ENCODE peak calls at places on chromosomes 13 and 19, in seven cellular contexts. N is NCI-H2029 treated with DMSO at 0.1 percent for 48 hours; G is amygdala; L is HuH-7.5; W is mesenchymal stem cell; I is stimulated activated CD4-positive, alpha-beta T cell treated with anti-CD3 and anti-CD28 coated beads, Interleukin-1b, Interleukin-23, amount 100 ng/mL, for 1 hour; K is right atrium auricular region. C is an unnamed sample.

GRCh38 chr19:47263169-47263560 is 6.8 kb downstream of the CCDC9 start:
- DNase-seq in N (no peak), G (no peak), L (no peak), W (no peak), I (no peak), K (no peak), C (no peak)

GRCh38 chr19:50384685-50385535 is 763 bp downstream of the POLD1 start:
- DNase-seq in N (peak), G (no peak), L (no peak), W (peak), I (no peak), K (no peak), C (no peak)

GRCh38 chr13:94329754-94330551 is 149.5 kb downstream of the DCT start:
- DNase-seq in N (no peak), G (no peak), L (no peak), W (peak), I (no peak), K (no peak), C (no peak)

GRCh38 chr19:6216996-6217751 is 62.6 kb downstream of the MLLT1 start:
- DNase-seq in N (peak), G (no peak), L (no peak), W (peak), I (no peak), K (no peak), C (no peak)

GRCh38 chr13:49272296-49272695 is 24.6 kb downstream of the CDADC1 start:
- DNase-seq in N (no peak), G (no peak), L (no peak), W (no peak), I (no peak), K (no peak), C (no peak)

GRCh38 chr13:66468656-66469055 is 761.5 kb downstream of the PCDH9 start:
- DNase-seq in N (no peak), G (no peak), L (no peak), W (no peak), I (no peak), K (no peak), C (no peak)

GRCh38 chr13:66222127-66222526 is 1008.0 kb downstream of the PCDH9 start:
- DNase-seq in N (no peak), G (no peak), L (no peak), W (no peak), I (no peak), K (no peak), C (no peak)

GRCh38 chr19:10230904-10231623 is at the start of gene S1PR2:
- DNase-seq in N (peak), G (peak), L (peak), W (peak), I (peak), K (peak), C (peak)

GRCh38 chr13:103104340-103104739 is 38.1 kb upstream of the SLC10A2 start:
- DNase-seq in N (no peak), G (no peak), L (no peak), W (no peak), I (no peak), K (no peak), C (no peak)

GRCh38 chr19:38685666-38686529 is 38.4 kb downstream of the ACTN4 start:
- DNase-seq in N (no peak), G (no peak), L (no peak), W (peak), I (no peak), K (no peak), C (no peak)

GRCh38 chr13:113977976-113978375 is 4.1 kb upstream of the C13orf46 start:
- DNase-seq in N (no peak), G (no peak), L (no peak), W (no peak), I (no peak), K (no peak), C (no peak)

GRCh38 chr19:30664358-30665058 is 292.3 kb downstream of the ZNF536 start:
- DNase-seq in N (no peak), G (peak), L (no peak), W (no peak), I (no peak), K (no peak), C (no peak)

GRCh38 chr19:49374665-49375434 is 11.2 kb downstream of the DKKL1 start:
- DNase-seq in N (no peak), G (no peak), L (no peak), W (no peak), I (no peak), K (no peak), C (no peak)

GRCh38 chr19:9968820-9969687 is 32.7 kb upstream of the OLFM2 start:
- DNase-seq in N (no peak), G (no peak), L (no peak), W (no peak), I (no peak), K (no peak), C (no peak)

GRCh38 chr19:29683009-29683408 is 17.7 kb downstream of the PLEKHF1 start:
- DNase-seq in N (no peak), G (peak), L (no peak), W (no peak), I (no peak), K (no peak), C (no peak)

GRCh38 chr13:50229935-50230334 is 214.7 kb downstream of the KCNRG start:
- DNase-seq in N (no peak), G (no peak), L (no peak), W (no peak), I (no peak), K (no peak), C (no peak)

GRCh38 chr13:99339230-99339721 is 32.1 kb upstream of the GPR183 start:
- DNase-seq in N (no peak), G (no peak), L (no peak), W (no peak), I (no peak), K (no peak), C (no peak)

GRCh38 chr13:43545317-43545874 is 241.4 kb downstream of the ENOX1 start:
- DNase-seq in N (no peak), G (no peak), L (no peak), W (peak), I (no peak), K (no peak), C (no peak)

GRCh38 chr19:46303345-46303701 is 6.5 kb downstream of the HIF3A start:
- DNase-seq in N (no peak), G (no peak), L (no peak), W (no peak), I (no peak), K (no peak), C (no peak)

GRCh38 chr19:12720851-12721655 is 2.7 kb downstream of the TNPO2 start:
- DNase-seq in N (no peak), G (no peak), L (no peak), W (peak), I (no peak), K (no peak), C (no peak)

GRCh38 chr13:112012004-112012704 is 54.8 kb upstream of the SOX1 start:
- DNase-seq in N (no peak), G (no peak), L (no peak), W (no peak), I (no peak), K (no peak), C (no peak)

GRCh38 chr13:97432232-97432916 is 1.6 kb upstream of the RAP2A start:
- DNase-seq in N (no peak), G (no peak), L (no peak), W (no peak), I (no peak), K (no peak), C (no peak)

GRCh38 chr13:113098163-113098732 is 7.3 kb upstream of the F7 start:
- DNase-seq in N (no peak), G (no peak), L (no peak), W (no peak), I (no peak), K (no peak), C (no peak)

GRCh38 chr13:32315255-32316029 is at the start of the genes BRCA2 and ZAR1L:
- DNase-seq in N (peak), G (peak), L (peak), W (peak), I (peak), K (peak), C (no peak)

GRCh38 chr13:98460519-98460918 is 116.4 kb downstream of the STK24 start:
- DNase-seq in N (no peak), G (peak), L (no peak), W (no peak), I (no peak), K (no peak), C (no peak)

GRCh38 chr13:85833938-85834337 is 34.7 kb upstream of the SLITRK6 start:
- DNase-seq in N (no peak), G (no peak), L (no peak), W (no peak), I (no peak), K (no peak), C (no peak)

GRCh38 chr13:86792153-86792651 is 879.0 kb upstream of the SLITRK5 start:
- DNase-seq in N (no peak), G (no peak), L (no peak), W (no peak), I (no peak), K (no peak), C (no peak)

GRCh38 chr13:64278493-64278892 is 2862.8 kb upstream of the PCDH20 start:
- DNase-seq in N (no peak), G (no peak), L (no peak), W (peak), I (no peak), K (no peak), C (no peak)

GRCh38 chr13:36163303-36163702 is 32.1 kb upstream of the DCLK1 start:
- DNase-seq in N (peak), G (peak), L (no peak), W (no peak), I (no peak), K (no peak), C (no peak)

GRCh38 chr13:20173121-20173746 is 12.4 kb upstream of the GJA3 start:
- DNase-seq in N (no peak), G (no peak), L (no peak), W (no peak), I (no peak), K (no peak), C (no peak)

GRCh38 chr13:21436582-21436981 is 22.5 kb downstream of the ZDHHC20 start:
- DNase-seq in N (no peak), G (no peak), L (no peak), W (no peak), I (no peak), K (no peak), C (no peak)

GRCh38 chr13:48069573-48069972 is 25.3 kb downstream of the MED4 start:
- DNase-seq in N (no peak), G (no peak), L (no peak), W (no peak), I (no peak), K (no peak), C (no peak)

GRCh38 chr13:98468929-98469328 is 108.0 kb downstream of the STK24 start:
- DNase-seq in N (no peak), G (no peak), L (no peak), W (no peak), I (no peak), K (no peak), C (no peak)

GRCh38 chr19:41906916-41907680 is 21.2 kb downstream of the ERFL start:
- DNase-seq in N (no peak), G (no peak), L (no peak), W (no peak), I (no peak), K (no peak), C (no peak)

C was measured in NCI-H1436 treated with DMSO at 0.1 percent for 48 hours.